ENCODE peak calls at places on chromosome 15, in five cellular contexts. One of them, this sample, is unnamed.

GRCh38 chr15:50907866-50908208 is 646 bp upstream of the AP4E1 start:
- DNase-seq in NCI-H1092 treated with DMSO at 0.1 percent for 48 hours: peak
- DNase-seq in stimulated activated CD4-positive, alpha-beta T cell treated with anti-CD3 and anti-CD28 coated beads, Interleukin-15, amount 100 ng/mL, for 1 hour: peak
- DNase-seq in stomach: peak
- DNase-seq in NCI-H2029: peak
- DNase-seq in this sample: peak

GRCh38 chr15:35305906-35306305 is 220.8 kb upstream of the NANOGP8 start:
- DNase-seq in stomach: no peak
- DNase-seq in NCI-H1092 treated with DMSO at 0.1 percent for 48 hours: no peak
- DNase-seq in NCI-H2029: no peak
- DNase-seq in stimulated activated CD4-positive, alpha-beta T cell treated with anti-CD3 and anti-CD28 coated beads, Interleukin-15, amount 100 ng/mL, for 1 hour: no peak
- DNase-seq in this sample: no peak

GRCh38 chr15:33083232-33084006 is 111.1 kb downstream of the FMN1 start:
- DNase-seq in NCI-H1092 treated with DMSO at 0.1 percent for 48 hours: no peak
- DNase-seq in NCI-H2029: no peak
- DNase-seq in stomach: no peak
- DNase-seq in stimulated activated CD4-positive, alpha-beta T cell treated with anti-CD3 and anti-CD28 coated beads, Interleukin-15, amount 100 ng/mL, for 1 hour: no peak
- DNase-seq in this sample: peak

GRCh38 chr15:84925906-84926305 is 41.4 kb downstream of the SLC28A1 start:
- DNase-seq in stomach: no peak
- DNase-seq in NCI-H2029: no peak
- DNase-seq in stimulated activated CD4-positive, alpha-beta T cell treated with anti-CD3 and anti-CD28 coated beads, Interleukin-15, amount 100 ng/mL, for 1 hour: no peak
- DNase-seq in NCI-H1092 treated with DMSO at 0.1 percent for 48 hours: no peak
- DNase-seq in this sample: no peak

GRCh38 chr15:81133782-81134461 is at the start of gene CFAP161:
- DNase-seq in NCI-H1092 treated with DMSO at 0.1 percent for 48 hours: peak
- DNase-seq in stomach: peak
- DNase-seq in stimulated activated CD4-positive, alpha-beta T cell treated with anti-CD3 and anti-CD28 coated beads, Interleukin-15, amount 100 ng/mL, for 1 hour: no peak
- DNase-seq in NCI-H2029: peak
- DNase-seq in this sample: peak

GRCh38 chr15:65377976-65378366 is at the start of gene IGDCC3:
- DNase-seq in NCI-H1092 treated with DMSO at 0.1 percent for 48 hours: no peak
- DNase-seq in stimulated activated CD4-positive, alpha-beta T cell treated with anti-CD3 and anti-CD28 coated beads, Interleukin-15, amount 100 ng/mL, for 1 hour: no peak
- DNase-seq in stomach: no peak
- DNase-seq in NCI-H2029: no peak
- DNase-seq in this sample: peak

GRCh38 chr15:23397779-23398178 is 43.2 kb downstream of the GOLGA8S start:
- DNase-seq in stimulated activated CD4-positive, alpha-beta T cell treated with anti-CD3 and anti-CD28 coated beads, Interleukin-15, amount 100 ng/mL, for 1 hour: no peak
- DNase-seq in NCI-H1092 treated with DMSO at 0.1 percent for 48 hours: no peak
- DNase-seq in stomach: no peak
- DNase-seq in NCI-H2029: peak
- DNase-seq in this sample: no peak

GRCh38 chr15:55715355-55716076 is 27.4 kb downstream of the PRTG start:
- DNase-seq in stomach: no peak
- DNase-seq in stimulated activated CD4-positive, alpha-beta T cell treated with anti-CD3 and anti-CD28 coated beads, Interleukin-15, amount 100 ng/mL, for 1 hour: no peak
- DNase-seq in NCI-H1092 treated with DMSO at 0.1 percent for 48 hours: no peak
- DNase-seq in NCI-H2029: no peak
- DNase-seq in this sample: no peak

GRCh38 chr15:74529911-74530310 is 11.1 kb upstream of the ARID3B start:
- DNase-seq in NCI-H1092 treated with DMSO at 0.1 percent for 48 hours: no peak
- DNase-seq in stimulated activated CD4-positive, alpha-beta T cell treated with anti-CD3 and anti-CD28 coated beads, Interleukin-15, amount 100 ng/mL, for 1 hour: no peak
- DNase-seq in stomach: no peak
- DNase-seq in NCI-H2029: no peak
- DNase-seq in this sample: no peak

GRCh38 chr15:48510976-48511375 is 134.5 kb downstream of the FBN1 start:
- DNase-seq in stimulated activated CD4-positive, alpha-beta T cell treated with anti-CD3 and anti-CD28 coated beads, Interleukin-15, amount 100 ng/mL, for 1 hour: no peak
- DNase-seq in NCI-H2029: no peak
- DNase-seq in NCI-H1092 treated with DMSO at 0.1 percent for 48 hours: no peak
- DNase-seq in stomach: no peak
- DNase-seq in this sample: no peak

GRCh38 chr15:31214864-31215489 is 111.7 kb upstream of the KLF13 start:
- DNase-seq in NCI-H1092 treated with DMSO at 0.1 percent for 48 hours: no peak
- DNase-seq in stimulated activated CD4-positive, alpha-beta T cell treated with anti-CD3 and anti-CD28 coated beads, Interleukin-15, amount 100 ng/mL, for 1 hour: no peak
- DNase-seq in NCI-H2029: no peak
- DNase-seq in stomach: peak
- DNase-seq in this sample: no peak

GRCh38 chr15:65525622-65526021 is 4.6 kb upstream of the HACD3 start:
- DNase-seq in stimulated activated CD4-positive, alpha-beta T cell treated with anti-CD3 and anti-CD28 coated beads, Interleukin-15, amount 100 ng/mL, for 1 hour: no peak
- DNase-seq in stomach: no peak
- DNase-seq in NCI-H1092 treated with DMSO at 0.1 percent for 48 hours: no peak
- DNase-seq in NCI-H2029: no peak
- DNase-seq in this sample: peak

GRCh38 chr15:52783929-52784798 is 6.0 kb downstream of the ONECUT1 start:
- DNase-seq in stomach: no peak
- DNase-seq in stimulated activated CD4-positive, alpha-beta T cell treated with anti-CD3 and anti-CD28 coated beads, Interleukin-15, amount 100 ng/mL, for 1 hour: no peak
- DNase-seq in NCI-H1092 treated with DMSO at 0.1 percent for 48 hours: no peak
- DNase-seq in NCI-H2029: no peak
- DNase-seq in this sample: peak

This sample was measured in NCI-H526.